ENCODE peak calls at places on chromosomes 1 and 21, in four cellular contexts. F is Peyer's patch, S is neuronal stem cell, Q is uterus. M is an unnamed sample. For H3K27me3, the result is how much of the 10 kb centered on the place peaks cover.

GRCh38 chr1:11828511-11828910 is 19.1 kb downstream of the NPPA start:
- DNase-seq in F (no peak), S (no peak), Q (no peak), M (no peak)

GRCh38 chr1:43293896-43294760 is 6.7 kb upstream of the TIE1 start:
- DNase-seq in F (no peak), S (no peak), Q (no peak), M (no peak)

GRCh38 chr1:162716123-162716522 is 74.4 kb upstream of the HSD17B7 start:
- DNase-seq in F (no peak), S (no peak), Q (no peak), M (no peak)

GRCh38 chr1:235199441-235199840 is 38.4 kb upstream of the RBM34 start:
- DNase-seq in F (no peak), S (peak), Q (no peak), M (no peak)

GRCh38 chr1:226945106-226945857 is 5.2 kb downstream of the COQ8A start:
- DNase-seq in F (no peak), S (no peak), Q (no peak), M (no peak)

GRCh38 chr1:31431351-31431750 is 18.3 kb downstream of the SERINC2 start:
- DNase-seq in F (no peak), S (no peak), Q (no peak), M (no peak)

GRCh38 chr1:46364612-46365011 is 24.0 kb downstream of the NSUN4 start:
- DNase-seq in F (no peak), S (no peak), Q (no peak), M (no peak)

GRCh38 chr1:17568014-17568413 is 28.5 kb downstream of the ARHGEF10L start:
- DNase-seq in F (no peak), S (no peak), Q (no peak), M (no peak)

GRCh38 chr1:4745560-4745959 is 91.2 kb downstream of the AJAP1 start:
- DNase-seq in F (no peak), S (no peak), Q (no peak), M (no peak)

GRCh38 chr1:33381979-33382378 is 48.9 kb downstream of the PHC2 start:
- DNase-seq in F (no peak), S (no peak), Q (no peak), M (no peak)

GRCh38 chr1:209988706-209989105 is 50.7 kb downstream of the SYT14 start:
- DNase-seq in F (no peak), S (no peak), Q (no peak), M (no peak)

GRCh38 chr1:216005916-216006315 is 417.3 kb downstream of the USH2A start:
- DNase-seq in F (no peak), S (no peak), Q (no peak), M (no peak)

GRCh38 chr21:39001341-39001740 is 181.9 kb downstream of the PSMG1 start:
- DNase-seq in F (no peak), S (no peak), Q (no peak), M (no peak)

GRCh38 chr1:109438798-109439297 is 12.6 kb upstream of the PSMA5 start:
- DNase-seq in F (no peak), S (no peak), Q (no peak), M (no peak)

GRCh38 chr1:246214708-246215504 is 292.2 kb downstream of the SMYD3 start:
- DNase-seq in F (no peak), S (no peak), Q (no peak), M (peak)

GRCh38 chr21:44943005-44943685 is 3.3 kb downstream of the SLX9 start:
- DNase-seq in F (no peak), S (no peak), Q (no peak), M (no peak)

GRCh38 chr21:45427331-45428271 is 22.6 kb downstream of the COL18A1 start:
- DNase-seq in F (peak), S (no peak), Q (peak), M (no peak)

GRCh38 chr1:156927215-156928042 is 7.0 kb downstream of the LRRC71 start:
- DNase-seq in F (peak), S (peak), Q (peak), M (peak)

GRCh38 chr1:204706838-204707509 is 21.4 kb upstream of the LRRN2 start:
- DNase-seq in F (no peak), S (peak), Q (no peak), M (no peak)

DNA sequence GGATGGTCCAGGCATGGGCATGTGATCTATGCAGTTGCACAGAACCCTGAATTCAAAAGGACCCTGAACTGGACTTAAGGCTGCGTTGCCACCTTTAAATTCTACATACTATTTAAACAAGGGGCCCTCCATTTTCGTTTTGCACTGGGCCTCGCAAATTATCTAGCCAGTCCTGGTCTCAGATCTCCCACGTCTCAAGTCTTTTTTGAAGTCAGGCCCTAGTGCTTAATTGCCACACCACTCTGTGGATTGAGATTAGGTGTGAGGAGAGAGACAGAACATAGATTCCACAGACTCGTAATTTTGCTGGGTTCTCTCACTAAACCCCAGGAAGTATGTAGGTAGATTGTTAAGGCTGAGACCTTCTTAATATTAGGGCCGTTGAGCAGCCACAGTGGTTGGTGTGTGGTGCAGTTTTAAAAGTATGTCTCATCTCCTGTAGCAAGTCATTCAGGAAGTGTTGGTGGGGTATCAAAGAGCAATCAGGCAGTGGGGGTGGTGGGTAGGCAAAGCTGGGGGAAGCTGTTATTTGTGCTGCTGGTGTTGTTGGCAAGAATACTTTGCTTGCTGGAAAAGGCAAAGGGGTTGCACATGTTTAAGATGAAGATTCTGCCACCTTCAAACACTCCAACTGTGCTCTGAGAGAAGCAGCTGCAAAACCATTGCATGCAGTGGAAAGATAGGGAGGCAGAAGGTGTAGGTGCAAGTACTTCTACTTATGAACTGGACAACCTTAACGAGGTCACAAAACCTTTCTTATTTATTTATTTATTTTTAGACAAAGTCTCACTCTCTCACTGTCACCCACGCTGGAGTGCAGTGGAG is 11.2 kb downstream of the CD84 start:
- DNase-seq in F (peak), S (no peak), Q (no peak), M (no peak)
- H3K27me3 ChIP-seq in F (under half), S (under half), Q (under half), M (under half)

GRCh38 chr1:50975436-50975835 is 5.4 kb downstream of the CDKN2C start:
- DNase-seq in F (no peak), S (no peak), Q (no peak), M (no peak)
- H3K27me3 ChIP-seq in F (under half), S (half or more), Q (under half), M (under half)

DNA sequence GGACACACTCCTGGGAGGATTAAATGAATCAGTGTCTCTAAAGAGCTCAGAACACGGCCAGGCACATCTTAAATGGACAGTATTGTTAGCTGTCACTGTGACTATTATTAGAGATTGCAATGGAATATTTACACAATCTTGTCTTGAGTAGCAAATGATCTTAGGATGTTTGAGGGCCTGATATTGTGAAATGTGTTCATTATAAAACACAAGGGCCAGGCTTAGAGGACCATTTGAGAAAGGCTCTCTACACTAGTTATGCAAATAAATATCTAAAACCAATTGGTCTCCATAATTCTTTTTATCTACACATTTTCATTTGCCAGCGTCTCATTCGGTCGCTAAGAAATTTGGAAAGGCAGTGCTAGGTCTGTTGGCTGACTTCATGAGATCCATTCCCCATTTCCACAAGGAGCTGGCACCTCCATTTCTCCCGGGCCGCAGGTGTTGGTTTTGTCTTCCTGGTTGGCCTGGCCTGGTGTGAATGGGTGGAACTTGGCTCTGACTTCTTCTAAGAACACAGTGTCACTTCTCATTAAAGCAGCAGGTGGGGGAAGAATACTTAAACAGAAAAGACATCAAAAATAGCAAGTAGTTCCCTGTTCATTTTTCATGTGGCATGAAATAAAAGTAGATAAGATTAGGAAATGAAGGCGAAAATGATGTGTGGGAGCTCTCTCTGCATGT is 56.0 kb upstream of the PLXNA2 start:
- DNase-seq in F (no peak), S (no peak), Q (no peak), M (peak)
- H3K27me3 ChIP-seq in F (under half), S (under half), Q (under half), M (under half)

GRCh38 chr1:170663011-170663410 is 920 bp upstream of the PRRX1 start:
- DNase-seq in F (no peak), S (no peak), Q (no peak), M (no peak)

GRCh38 chr1:170661646-170662411 is 2.1 kb upstream of the PRRX1 start:
- DNase-seq in F (no peak), S (no peak), Q (peak), M (no peak)

GRCh38 chr1:170663441-170664282 is at the start of gene PRRX1:
- DNase-seq in F (no peak), S (no peak), Q (peak), M (no peak)

GRCh38 chr1:170660874-170661645 is 2.9 kb upstream of the PRRX1 start:
- DNase-seq in F (no peak), S (no peak), Q (peak), M (no peak)

GRCh38 chr1:170662561-170662971 is 1.4 kb upstream of the PRRX1 start:
- DNase-seq in F (no peak), S (no peak), Q (no peak), M (no peak)
- H3K27me3 ChIP-seq in F (under half), S (half or more), Q (under half), M (under half)

GRCh38 chr1:100051893-100052292 is 80.8 kb downstream of the SASS6 start:
- DNase-seq in F (no peak), S (no peak), Q (no peak), M (no peak)
- H3K27me3 ChIP-seq in F (under half), S (under half), Q (under half), M (under half)

GRCh38 chr1:1062364-1063163 is 11.5 kb downstream of the RNF223 start:
- DNase-seq in F (no peak), S (no peak), Q (no peak), M (no peak)

GRCh38 chr1:1059494-1060280 is 14.4 kb downstream of the RNF223 start:
- DNase-seq in F (peak), S (peak), Q (peak), M (peak)

GRCh38 chr1:1060281-1061000 is 13.7 kb downstream of the RNF223 start:
- DNase-seq in F (no peak), S (no peak), Q (no peak), M (no peak)

GRCh38 chr1:1063261-1063944 is 10.7 kb downstream of the RNF223 start:
- DNase-seq in F (no peak), S (no peak), Q (no peak), M (no peak)

DNA sequence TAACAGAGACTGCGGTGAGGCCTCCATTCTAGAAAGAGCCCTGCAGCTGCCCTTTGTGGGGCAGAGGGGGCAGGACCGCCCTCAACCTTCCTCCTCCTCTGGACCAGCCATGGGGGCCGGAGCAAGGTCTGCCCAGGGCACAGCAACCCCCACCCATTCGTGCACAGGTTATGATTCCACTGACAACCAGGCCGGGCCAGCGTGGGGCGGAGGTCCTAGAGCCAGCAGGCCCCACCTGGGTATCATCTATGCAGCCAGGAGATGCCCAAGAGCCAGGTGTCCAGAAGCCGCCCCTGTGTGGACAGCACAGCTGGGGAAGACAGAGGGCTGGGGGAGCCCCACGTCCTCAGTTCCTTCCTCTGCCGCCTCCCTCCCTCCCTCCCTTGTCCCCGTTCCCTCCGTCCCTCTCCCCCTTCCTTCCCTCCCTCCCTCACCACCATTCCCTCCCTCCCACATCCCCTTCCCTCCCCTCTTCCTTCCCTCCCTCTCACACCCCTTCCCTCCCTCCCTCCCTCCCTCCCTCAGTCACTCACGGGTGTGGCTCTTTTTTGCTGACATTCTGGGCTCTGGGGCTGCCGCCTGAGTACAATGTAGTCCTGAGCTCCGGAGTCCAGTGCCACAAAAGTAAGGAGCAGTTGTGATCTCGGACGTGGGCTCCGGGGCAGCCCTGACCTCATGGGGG is 12.3 kb downstream of the RNF223 start:
- DNase-seq in F (no peak), S (no peak), Q (no peak), M (no peak)
- H3K27me3 ChIP-seq in F (under half), S (half or more), Q (under half), M (under half)

M was measured in lung.